ENCODE peak calls at places on chromosomes 16 and 17, in five cellular contexts. A is fibroblast of lung, Y is AG04450, T is GM12878, O is brain microvascular endothelial cell. Q is an unnamed sample.

GRCh38 chr17:50927287-50927686 is 61.1 kb upstream of the TOB1 start:
- DNase-seq in A (no peak), Y (no peak), T (no peak), O (no peak), Q (no peak)

GRCh38 chr17:50631195-50631907 is 3.3 kb upstream of the ABCC3 start:
- DNase-seq in A (no peak), Y (no peak), T (no peak), O (no peak), Q (no peak)

GRCh38 chr16:50102046-50102756 is 36.4 kb downstream of the HEATR3 start:
- DNase-seq in A (peak; percentile 69), Y (peak; percentile 32), T (no peak), O (peak; percentile 81), Q (peak; percentile 45)

GRCh38 chr16:2702438-2702825 is 17.6 kb downstream of the PRSS27 start:
- DNase-seq in A (no peak), Y (no peak), T (no peak), O (no peak), Q (no peak)

GRCh38 chr16:49866533-49867155 is 10.7 kb upstream of the ZNF423 start:
- DNase-seq in A (no peak), Y (no peak), T (no peak), O (no peak), Q (no peak)

GRCh38 chr17:7673239-7673638 is 14.1 kb downstream of the TP53 start:
- DNase-seq in A (peak; percentile 14), Y (no peak), T (peak; percentile 3), O (no peak), Q (no peak)

GRCh38 chr16:11563493-11564040 is 23.2 kb downstream of the LITAF start:
- DNase-seq in A (no peak), Y (no peak), T (no peak), O (no peak), Q (no peak)

GRCh38 chr17:27552467-27552779 is 78.6 kb upstream of the LGALS9 start:
- DNase-seq in A (peak; percentile 49), Y (no peak), T (no peak), O (no peak), Q (no peak)

GRCh38 chr16:17930280-17930679 is 406.3 kb downstream of the NPIPA8 start:
- DNase-seq in A (no peak), Y (no peak), T (no peak), O (peak; percentile 2), Q (no peak)

GRCh38 chr17:79840204-79840988 is 1.2 kb upstream of the CBX4 start:
- DNase-seq in A (peak; percentile 66), Y (no peak), T (no peak), O (no peak), Q (no peak)

GRCh38 chr16:75351183-75351582 is 82.1 kb downstream of the CFDP1 start:
- DNase-seq in A (peak; percentile 68), Y (no peak), T (no peak), O (peak; percentile 76), Q (no peak)

GRCh38 chr17:6927290-6927844 is 68.5 kb upstream of the ALOX12 start:
- DNase-seq in A (peak; percentile 93), Y (peak; percentile 6), T (no peak), O (no peak), Q (no peak)

GRCh38 chr16:50644730-50645129 is 36.4 kb downstream of the SNX20 start:
- DNase-seq in A (peak; percentile 34), Y (no peak), T (no peak), O (peak; percentile 6), Q (no peak)

GRCh38 chr16:53967172-53967571 is 263.2 kb downstream of the FTO start:
- DNase-seq in A (no peak), Y (no peak), T (no peak), O (no peak), Q (no peak)

GRCh38 chr17:66676421-66676820 is 158.5 kb upstream of the CACNG5 start:
- DNase-seq in A (no peak), Y (no peak), T (no peak), O (no peak), Q (no peak)

GRCh38 chr17:79326814-79327213 is 252.2 kb downstream of the ENGASE start:
- DNase-seq in A (no peak), Y (no peak), T (no peak), O (no peak), Q (no peak)

GRCh38 chr16:667113-667779 is 686 bp upstream of the RHOT2 start:
- DNase-seq in A (no peak), Y (no peak), T (no peak), O (no peak), Q (no peak)
- H3K4me3 ChIP-seq in A (no peak overlapping the region), Y (no peak overlapping the region), T (no peak overlapping the region), O (no peak overlapping the region), Q (peak overlapping the region; percentile 15)

GRCh38 chr16:89378947-89379771 is 111.2 kb downstream of the ANKRD11 start:
- DNase-seq in A (no peak), Y (no peak), T (no peak), O (no peak), Q (no peak)
- TF ChIP-seq CTCF in A (no peak), Y (no peak), T (no peak), O (no peak), Q (no peak)

DNA sequence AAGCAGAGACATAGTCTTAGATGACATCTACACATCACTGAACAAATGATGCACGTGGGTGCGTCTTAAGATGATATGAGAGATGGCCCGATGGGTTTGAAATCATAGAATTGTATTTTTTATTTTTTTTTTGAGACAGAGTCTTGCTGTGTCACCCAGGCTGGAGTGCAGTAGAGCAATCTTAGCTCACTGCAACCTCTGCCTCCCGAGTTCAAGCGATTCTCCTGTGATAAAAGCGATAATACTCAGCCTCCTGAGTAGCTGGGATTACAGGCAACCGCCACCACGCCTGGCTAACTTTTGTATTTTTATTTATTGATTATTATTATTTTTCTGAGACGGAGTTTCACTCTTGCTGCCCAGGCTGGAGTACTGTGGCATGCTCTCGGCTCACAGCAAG is 5.3 kb downstream of the ST6GALNAC1 start:
- DNase-seq in A (no peak), Y (no peak), T (no peak), O (no peak), Q (no peak)
- H3K4me3 ChIP-seq in A (no peak overlapping the region), Y (no peak overlapping the region), T (no peak overlapping the region), O (no peak overlapping the region), Q (no peak overlapping the region)

DNA sequence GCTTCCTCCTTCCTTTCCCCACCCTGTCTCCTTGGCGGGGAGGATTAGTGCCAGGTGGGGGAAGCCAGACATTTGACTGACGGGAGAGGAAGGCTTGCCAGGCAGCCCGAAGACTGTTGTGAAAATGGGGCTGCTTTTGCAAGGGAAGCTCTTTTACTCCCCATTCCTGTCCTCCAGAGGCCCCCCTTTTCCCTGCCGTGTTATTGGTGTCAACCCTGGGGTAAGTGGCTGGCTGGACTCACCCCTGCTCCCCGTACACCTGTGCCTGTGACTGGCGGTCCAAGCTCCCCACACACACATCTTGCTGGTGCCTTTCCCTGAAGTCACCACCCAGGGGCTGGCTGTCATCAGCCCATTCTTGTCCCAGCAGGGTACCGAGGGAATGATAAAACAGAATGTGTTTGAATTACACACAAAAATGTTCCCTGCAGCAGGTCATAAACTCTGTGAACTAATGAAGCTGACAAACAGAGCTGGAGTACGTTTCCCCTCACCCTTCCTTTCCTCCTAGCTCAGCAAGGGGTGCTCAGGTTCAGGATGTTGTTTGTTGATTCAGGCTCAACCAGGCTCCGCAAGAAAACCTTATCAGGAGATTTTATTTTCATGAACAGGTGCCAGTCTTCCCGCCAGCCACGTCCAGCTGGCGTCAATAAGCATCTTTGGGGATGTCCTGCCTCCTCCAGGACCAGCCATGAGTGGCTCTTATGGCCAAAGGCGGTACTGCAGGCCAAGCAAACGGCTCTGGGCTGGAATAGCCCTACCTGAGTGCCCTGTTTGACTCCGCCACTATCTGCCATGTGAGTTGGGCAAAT is 4.3 kb upstream of the ARMC7 start:
- DNase-seq in A (no peak), Y (no peak), T (no peak), O (peak; percentile 22), Q (no peak)
- TF ChIP-seq CTCF in A (peak; percentile 66), Y (peak; percentile 82), T (peak; percentile 77), O (peak; percentile 86), Q (peak; percentile 89)

DNA sequence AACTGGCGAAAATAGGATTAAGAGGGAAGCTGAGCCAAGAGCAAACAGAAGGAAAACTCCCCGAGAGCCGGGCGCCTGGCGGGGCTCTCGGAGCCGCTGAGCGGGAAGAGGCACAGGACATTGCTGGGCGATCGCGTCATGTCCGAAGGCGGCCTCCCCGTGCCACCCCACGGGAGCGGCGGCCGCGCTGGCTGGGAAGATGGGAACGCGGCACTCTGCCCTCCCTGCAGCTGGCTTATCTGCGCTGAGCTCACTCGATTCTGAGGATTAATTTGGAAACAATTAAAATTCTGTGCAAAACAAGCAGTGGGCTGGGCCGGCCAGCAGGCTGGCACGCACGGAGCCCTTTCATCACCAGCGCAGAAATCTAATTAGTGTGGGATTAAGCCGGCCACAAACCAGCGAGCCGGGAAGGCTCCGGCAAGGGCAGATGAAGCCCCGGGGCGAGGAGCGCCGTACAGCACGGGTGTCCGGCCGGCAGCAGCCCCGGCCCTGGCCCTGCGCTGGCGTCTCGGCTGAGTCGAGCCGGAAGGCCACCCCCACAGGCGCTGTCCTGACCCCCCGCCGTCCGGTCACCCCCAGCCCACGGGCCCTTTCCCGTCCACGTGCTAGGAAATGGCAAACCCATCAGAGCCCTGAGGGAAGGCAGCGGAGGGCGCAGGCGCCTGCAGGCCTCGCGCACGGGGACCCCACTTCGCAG is 37.8 kb downstream of the SOX8 start:
- DNase-seq in A (no peak), Y (no peak), T (no peak), O (peak; percentile 40), Q (no peak)
- H3K4me3 ChIP-seq in A (no peak overlapping the region), Y (no peak overlapping the region), T (no peak overlapping the region), O (no peak overlapping the region), Q (no peak overlapping the region)

GRCh38 chr17:56676807-56677206 is 83.3 kb downstream of the NOG start:
- DNase-seq in A (no peak), Y (no peak), T (no peak), O (no peak), Q (no peak)
- TF ChIP-seq CTCF in A (no peak), Y (peak; percentile 17), T (no peak), O (peak; percentile 32), Q (peak; percentile 8)

GRCh38 chr16:13696017-13696416 is 223.9 kb upstream of the ERCC4 start:
- DNase-seq in A (no peak), Y (no peak), T (no peak), O (no peak), Q (no peak)
- H3K4me3 ChIP-seq in A (no peak overlapping the region), Y (no peak overlapping the region), T (no peak overlapping the region), O (no peak overlapping the region), Q (no peak overlapping the region)

Q was measured in GM12864.